ENCODE peak calls at places on chromosomes 12 and 14, in seven cellular contexts. C, O, F, N, H, U and X are unnamed samples.

GRCh38 chr14:67943947-67944346 is 124.4 kb downstream of the RAD51B start:
- DNase-seq in U (peak; percentile 79), C (peak; percentile 71), O (peak; percentile 49), H (peak; percentile 57), F (peak; percentile 15), N (peak; percentile 73), X (peak; percentile 92)

GRCh38 chr14:72743626-72744025 is 150.3 kb downstream of the DPF3 start:
- DNase-seq in O (no peak), C (no peak), F (no peak), N (no peak), H (no peak), U (no peak), X (no peak)

GRCh38 chr12:110543252-110543959 is 39.7 kb downstream of the PPTC7 start:
- DNase-seq in O (peak; percentile 90), H (no peak), U (no peak), F (no peak), N (no peak), C (no peak), X (no peak)

GRCh38 chr12:75750950-75751349 is 239.5 kb upstream of the KRR1 start:
- DNase-seq in O (no peak), U (no peak), N (peak; percentile 54), F (no peak), H (no peak), C (no peak), X (no peak)

GRCh38 chr12:29711381-29711780 is 72.4 kb downstream of the TMTC1 start:
- DNase-seq in H (no peak), N (no peak), F (no peak), O (no peak), C (no peak), U (no peak), X (no peak)

GRCh38 chr12:104314242-104314614 is 10.7 kb downstream of the EID3 start:
- DNase-seq in N (no peak), C (no peak), F (no peak), U (no peak), O (no peak), H (no peak), X (no peak)

GRCh38 chr12:22164101-22164500 is 118.1 kb downstream of the CMAS start:
- DNase-seq in U (no peak), O (no peak), C (no peak), N (no peak), H (no peak), F (no peak), X (no peak)

GRCh38 chr14:91418387-91419043 is 895 bp upstream of the CCDC88C start:
- DNase-seq in N (peak; percentile 38), C (peak; percentile 42), O (no peak), H (peak; percentile 78), U (peak; percentile 75), F (peak; percentile 39), X (peak; percentile 83)

GRCh38 chr14:60195179-60195810 is 30.1 kb upstream of the DHRS7 start:
- DNase-seq in C (no peak), O (no peak), H (no peak), N (no peak), U (peak; percentile 16), F (no peak), X (peak; percentile 72)

GRCh38 chr14:41986083-41986645 is 379.5 kb downstream of the LRFN5 start:
- DNase-seq in N (no peak), U (no peak), H (no peak), F (no peak), C (no peak), O (no peak), X (no peak)

GRCh38 chr14:37202265-37202664 is 4.5 kb downstream of the MIPOL1 start:
- DNase-seq in N (no peak), U (no peak), C (no peak), O (no peak), H (no peak), F (no peak), X (no peak)

GRCh38 chr12:51784688-51785087 is 63.8 kb downstream of the FIGNL2 start:
- DNase-seq in C (no peak), O (no peak), H (no peak), N (no peak), F (no peak), U (no peak), X (no peak)

GRCh38 chr12:51792417-51792816 is 56.1 kb downstream of the FIGNL2 start:
- DNase-seq in F (no peak), O (no peak), U (no peak), N (no peak), C (no peak), H (no peak), X (no peak)

GRCh38 chr12:51785906-51786305 is 62.6 kb downstream of the FIGNL2 start:
- DNase-seq in U (no peak), O (no peak), H (no peak), F (no peak), C (no peak), N (no peak), X (no peak)

GRCh38 chr12:51793201-51793600 is 55.3 kb downstream of the FIGNL2 start:
- DNase-seq in N (no peak), O (no peak), H (no peak), U (no peak), C (no peak), F (no peak), X (no peak)

GRCh38 chr12:51788876-51789275 is 59.6 kb downstream of the FIGNL2 start:
- DNase-seq in H (no peak), U (no peak), O (no peak), N (no peak), C (no peak), F (no peak), X (no peak)
- TF ChIP-seq JUND in H (peak; percentile 5), U (no peak), O (no peak), N (no peak), C (no peak), F (no peak), X (no peak)

DNA sequence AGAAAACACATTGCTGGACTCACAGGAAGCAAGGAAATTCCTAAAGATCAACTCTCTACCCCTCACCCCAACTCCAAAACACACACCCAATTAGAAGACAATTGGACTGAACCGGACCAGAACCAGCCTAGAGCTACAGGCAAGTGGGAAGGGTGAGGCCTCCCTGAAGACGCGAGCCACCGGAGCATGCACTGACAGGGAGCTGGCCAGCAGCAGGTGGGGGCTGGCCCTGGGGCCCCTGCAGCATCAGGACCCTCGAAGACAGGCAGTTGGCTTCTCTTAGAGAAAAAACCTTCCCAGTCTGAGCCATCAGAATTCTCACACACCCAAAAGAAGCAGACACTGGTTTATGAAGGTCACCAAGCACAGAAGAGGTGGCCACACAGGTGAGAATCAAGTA is 209.5 kb upstream of the DIO3 start:
- DNase-seq in F (no peak), O (no peak), N (no peak), U (no peak), H (no peak), C (no peak), X (no peak)
- TF ChIP-seq JUND in F (no peak), O (no peak), N (no peak), U (no peak), H (no peak), C (no peak), X (no peak)

DNA sequence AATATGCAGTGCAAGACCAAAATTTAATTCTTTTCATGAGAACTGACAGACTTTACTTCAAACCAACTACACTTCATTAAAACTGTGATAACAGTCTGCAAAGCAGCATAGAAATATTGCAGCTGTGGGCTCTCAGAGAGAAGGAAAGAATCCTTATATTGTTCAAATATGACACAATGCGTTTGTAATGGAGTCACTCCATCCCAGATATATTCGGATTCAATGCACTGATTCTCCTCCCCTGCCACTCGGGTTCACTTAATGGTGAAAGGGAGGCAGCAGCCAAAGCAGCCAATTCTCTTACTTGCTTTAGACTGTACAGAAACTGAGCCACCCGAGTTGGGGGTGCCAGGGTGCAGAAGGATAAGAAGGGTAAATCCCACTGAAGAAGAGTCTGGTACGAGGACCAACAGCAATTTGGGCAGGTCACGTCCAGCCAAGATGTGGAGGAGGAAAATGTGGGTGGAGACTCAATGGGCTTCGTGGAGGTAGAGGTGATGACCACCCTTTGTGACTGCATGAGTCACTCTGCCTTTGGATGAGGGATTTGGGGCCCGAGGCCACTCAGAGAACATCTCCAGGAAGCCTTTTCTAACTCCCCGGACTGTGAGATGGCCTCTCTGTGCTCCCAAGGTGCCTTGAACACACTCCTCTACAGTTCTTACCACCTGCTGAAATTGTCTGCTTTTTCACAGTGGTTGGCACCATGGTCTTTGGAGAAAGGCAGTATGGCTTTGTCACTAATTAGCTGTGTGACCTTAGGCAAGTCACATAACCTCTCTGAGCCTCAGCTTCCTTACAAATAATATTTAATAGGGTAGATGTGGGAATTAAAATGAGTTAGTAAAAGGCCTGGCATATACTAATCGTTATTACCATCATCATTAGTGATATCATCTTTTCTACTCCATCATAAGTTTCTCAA is 67.2 kb upstream of the ARHGAP5 start:
- DNase-seq in N (no peak), F (no peak), C (no peak), H (no peak), U (no peak), O (no peak), X (no peak)
- TF ChIP-seq JUND in N (no peak), F (no peak), C (no peak), H (no peak), U (no peak), O (no peak), X (no peak)

DNA sequence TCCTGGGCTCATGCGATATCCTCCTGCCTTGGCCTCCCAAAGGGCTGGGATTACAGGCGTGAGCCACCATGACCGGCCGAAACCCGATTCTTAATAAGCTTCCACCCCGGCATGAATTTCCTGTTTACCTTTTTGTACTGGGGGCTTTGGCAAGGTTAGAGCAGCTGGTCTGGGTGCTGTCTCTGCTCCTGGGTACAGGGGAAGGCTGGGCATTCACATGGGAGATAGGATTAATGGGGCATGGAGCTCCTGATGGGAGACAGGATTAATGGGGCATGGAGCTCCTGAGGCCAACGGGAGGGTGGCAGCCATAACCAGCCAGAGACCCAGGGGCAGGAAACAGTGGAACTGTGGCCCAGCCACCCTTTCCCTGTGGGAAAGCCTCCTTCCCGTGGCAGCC is 69.5 kb upstream of the DICER1 start:
- DNase-seq in C (no peak), F (no peak), H (no peak), U (no peak), O (no peak), N (no peak), X (no peak)
- TF ChIP-seq JUND in C (no peak), F (no peak), H (no peak), U (no peak), O (no peak), N (no peak), X (no peak)

GRCh38 chr14:69242311-69243224 is 17.4 kb upstream of the GALNT16 start:
- DNase-seq in U (peak; percentile 59), F (no peak), H (peak; percentile 83), O (peak; percentile 13), C (peak; percentile 39), N (peak; percentile 60), X (peak; percentile 84)
- TF ChIP-seq JUND in U (no peak), F (no peak), H (no peak), O (no peak), C (no peak), N (no peak), X (no peak)

DNA sequence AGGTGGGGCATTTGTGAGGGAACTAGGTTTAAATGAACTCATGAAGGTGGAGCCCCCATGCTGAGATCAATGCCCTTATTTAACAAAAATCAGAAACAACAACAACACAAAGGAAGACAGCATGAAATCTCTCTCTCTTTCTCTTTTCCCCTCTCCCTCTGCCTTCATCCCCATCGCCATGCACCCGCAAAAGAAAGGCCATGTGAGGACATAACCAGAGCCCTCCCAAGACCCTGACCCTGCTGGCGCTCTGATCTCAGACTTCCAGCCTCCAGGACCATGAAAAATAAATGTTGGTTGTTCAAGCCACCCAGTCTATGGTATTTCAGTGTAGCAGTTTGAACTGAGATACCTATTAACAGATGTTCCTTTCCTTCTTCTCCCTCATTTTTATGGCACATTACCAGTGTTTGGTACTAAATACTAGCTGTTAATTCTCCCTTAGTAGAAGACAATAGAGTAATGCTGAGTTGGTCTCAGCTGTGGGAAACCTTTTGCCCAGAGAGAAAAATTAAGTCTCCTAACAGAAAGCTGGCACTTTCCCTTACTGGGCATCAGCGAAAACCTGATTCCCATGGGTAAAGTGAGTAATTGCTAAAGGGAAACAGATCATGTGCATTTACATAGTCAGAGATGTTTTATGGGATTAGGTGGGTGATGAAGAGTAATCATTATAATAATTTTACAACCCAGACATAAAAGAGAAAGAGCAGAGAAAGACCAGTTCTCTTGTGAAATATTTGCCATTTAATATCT is 264.0 kb upstream of the PLEKHG7 start:
- DNase-seq in F (no peak), O (no peak), U (no peak), N (no peak), C (no peak), H (no peak), X (no peak)
- TF ChIP-seq JUND in F (no peak), O (no peak), U (no peak), N (no peak), C (no peak), H (no peak), X (no peak)